ENCODE peak calls at places on chromosomes 1 and 21, in nine cellular contexts. M is GM06990, I is psoas muscle, Q is fibroblast of lung, A is IMR-90, J is sigmoid colon, W is AG10803, F is retinal pigment epithelial cell, B is heart left ventricle. N is an unnamed sample.

GRCh38 chr1:10755977-10756521 is 40.4 kb downstream of the CASZ1 start:
- DNase-seq in W (peak; percentile 32), B (peak; percentile 81), A (no peak), F (no peak), M (peak; percentile 21), Q (peak; percentile 8), J (peak; percentile 83), I (peak; percentile 84), N (peak; percentile 60)

GRCh38 chr1:200401708-200402107 is 8.1 kb downstream of the ZNF281 start:
- DNase-seq in W (no peak), Q (no peak), A (no peak), I (no peak), F (no peak), J (no peak), B (no peak), M (no peak), N (no peak)

GRCh38 chr1:5485968-5486665 is 506.1 kb downstream of the NPHP4 start:
- DNase-seq in I (no peak), B (no peak), M (no peak), A (no peak), W (no peak), J (no peak), F (no peak), Q (no peak), N (no peak)

GRCh38 chr1:211928222-211928856 is 97.8 kb upstream of the LPGAT1 start:
- DNase-seq in W (no peak), M (no peak), F (no peak), J (no peak), Q (no peak), I (no peak), B (no peak), A (no peak), N (peak; percentile 93)

GRCh38 chr1:156444407-156445001 is 56.1 kb downstream of the MEF2D start:
- DNase-seq in B (no peak), A (no peak), I (no peak), W (no peak), J (no peak), Q (no peak), F (no peak), M (no peak), N (peak; percentile 48)

GRCh38 chr1:180571060-180571831 is 12.5 kb downstream of the OVAAL start:
- DNase-seq in I (no peak), F (no peak), W (peak; percentile 37), M (no peak), Q (no peak), B (no peak), J (no peak), A (peak; percentile 41), N (peak; percentile 74)

GRCh38 chr21:42360317-42360716 is 6.0 kb downstream of the TFF1 start:
- DNase-seq in J (no peak), A (no peak), B (no peak), Q (no peak), W (no peak), F (no peak), I (no peak), M (no peak), N (no peak)

GRCh38 chr1:119911775-119912174 is 15.5 kb upstream of the ADAM30 start:
- DNase-seq in M (no peak), F (no peak), J (no peak), A (no peak), Q (no peak), W (no peak), B (no peak), I (no peak), N (no peak)

GRCh38 chr1:168225476-168226190 is at the start of gene SFT2D2:
- DNase-seq in M (peak; percentile 91), A (peak; percentile 67), W (peak; percentile 67), J (peak; percentile 88), Q (peak; percentile 69), I (peak; percentile 85), F (peak; percentile 53), B (peak; percentile 82), N (peak; percentile 83)

GRCh38 chr1:182595641-182596240 is 6.7 kb upstream of the RNASEL start:
- DNase-seq in I (peak; percentile 77), W (peak; percentile 64), F (peak; percentile 75), A (peak; percentile 69), Q (peak; percentile 67), M (no peak), B (peak; percentile 68), J (peak; percentile 85), N (peak; percentile 68)

GRCh38 chr1:25612421-25612820 is 4.2 kb upstream of the MAN1C1 start:
- DNase-seq in F (no peak), Q (no peak), J (no peak), B (no peak), I (no peak), W (no peak), A (no peak), M (no peak), N (no peak)

GRCh38 chr1:184890539-184890973 is 83.8 kb downstream of the NIBAN1 start:
- DNase-seq in A (peak; percentile 28), W (peak; percentile 54), B (peak; percentile 49), F (peak; percentile 61), J (no peak), M (no peak), Q (peak; percentile 32), I (no peak), N (peak; percentile 9)

GRCh38 chr1:38128511-38128910 is 81.9 kb upstream of the POU3F1 start:
- DNase-seq in F (no peak), A (no peak), B (no peak), I (no peak), W (no peak), Q (no peak), M (no peak), J (peak; percentile 19), N (no peak)

GRCh38 chr1:210025870-210026269 is 87.9 kb downstream of the SYT14 start:
- DNase-seq in B (no peak), M (no peak), F (no peak), I (no peak), A (no peak), J (no peak), Q (no peak), W (no peak), N (no peak)
- TF ChIP-seq CTCF in B (no peak), M (no peak), F (no peak), I (no peak), A (no peak), J (no peak), Q (no peak), W (peak; percentile 15), N (no peak)

DNA sequence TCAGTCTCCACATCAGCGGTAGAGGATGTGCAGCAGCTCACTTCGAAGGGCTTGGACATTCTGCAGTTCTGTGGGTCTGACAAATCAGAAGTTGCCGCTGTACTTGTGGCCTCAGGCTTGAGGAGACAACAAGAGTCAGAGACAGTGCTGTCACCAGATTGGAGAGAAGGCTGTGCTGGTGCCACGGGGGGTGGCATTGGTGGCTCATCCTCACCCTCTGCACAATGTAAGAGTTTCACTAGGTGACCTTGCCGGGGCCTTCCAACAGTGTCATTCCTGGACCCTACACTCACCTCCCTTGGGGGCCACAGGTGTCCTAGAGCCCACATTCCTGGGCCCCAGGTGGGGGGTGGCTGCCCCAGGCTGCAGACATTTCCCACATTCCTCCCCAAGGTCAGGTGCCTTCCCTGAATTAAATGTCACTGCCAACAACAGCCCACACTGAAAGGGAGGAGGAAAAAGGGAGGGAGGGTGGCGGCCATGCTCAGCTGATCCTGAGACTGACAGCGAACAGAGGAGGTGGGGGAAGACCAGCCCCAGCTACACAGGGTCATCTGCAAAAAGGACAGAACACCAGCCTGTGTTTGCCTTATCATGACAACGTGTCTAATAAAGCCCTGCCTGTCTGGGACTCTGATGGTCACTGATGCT is 46.4 kb downstream of the TMCC2 start:
- DNase-seq in I (no peak), F (no peak), M (no peak), W (no peak), J (no peak), A (no peak), Q (no peak), B (no peak), N (no peak)
- H3K4me3 ChIP-seq in I (no peak overlapping the region), F (no peak overlapping the region), M (no peak overlapping the region), W (no peak overlapping the region), J (no peak overlapping the region), A (no peak overlapping the region), Q (no peak overlapping the region), B (no peak overlapping the region), N (no peak overlapping the region)

GRCh38 chr21:18249542-18250152 is 5.0 kb downstream of the CHODL start:
- DNase-seq in F (no peak), W (no peak), I (no peak), J (no peak), M (no peak), Q (no peak), A (no peak), B (no peak), N (no peak)
- TF ChIP-seq CTCF in F (peak; percentile 40), W (no peak), I (no peak), J (no peak), M (no peak), Q (no peak), A (no peak), B (no peak), N (no peak)

DNA sequence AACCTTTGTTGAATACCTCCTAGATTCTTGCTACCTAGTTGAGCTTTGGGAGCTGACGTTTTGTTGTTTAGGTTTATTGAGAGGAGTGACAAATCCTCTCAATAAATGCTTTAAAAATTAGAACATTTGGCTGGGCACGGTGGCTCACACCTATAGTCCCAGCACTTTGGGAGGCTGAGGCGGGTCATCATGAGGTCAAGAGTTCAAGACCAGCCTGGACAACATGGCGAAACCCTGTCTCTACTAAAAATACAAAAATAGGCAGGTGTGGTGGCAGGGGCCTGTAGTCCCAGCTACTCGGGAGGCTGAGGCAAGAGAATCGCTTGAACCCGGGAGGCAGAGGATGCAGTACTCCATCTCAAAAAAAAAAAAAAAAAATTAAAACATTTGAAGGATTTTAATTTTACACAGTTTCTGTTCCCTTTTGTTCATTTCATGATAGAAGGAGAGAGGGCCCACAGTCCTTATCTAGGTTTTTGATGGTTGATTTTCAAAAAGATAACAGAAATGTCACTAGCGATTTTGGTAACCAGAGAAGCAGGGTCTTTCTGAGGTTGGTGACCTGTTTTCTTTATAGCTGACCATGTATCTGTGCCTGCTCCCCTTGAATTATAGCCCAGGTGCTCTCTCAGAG is 44.2 kb upstream of the PIGV start:
- DNase-seq in F (no peak), B (no peak), J (no peak), W (no peak), A (no peak), I (no peak), M (no peak), Q (no peak), N (no peak)
- H3K4me3 ChIP-seq in F (no peak overlapping the region), B (no peak overlapping the region), J (no peak overlapping the region), W (no peak overlapping the region), A (no peak overlapping the region), I (no peak overlapping the region), M (no peak overlapping the region), Q (no peak overlapping the region), N (no peak overlapping the region)

N was measured in epithelial cell of esophagus.